ENCODE peak calls at places on chromosomes 12 and 14, in ten cellular contexts. E, H, P, J, K, C, U, G, F and Z are unnamed samples.

GRCh38 chr12:131990066-131990979 is 40.6 kb downstream of the EP400 start:
- DNase-seq in C (no peak), J (no peak), G (peak), U (no peak), P (no peak), H (no peak), F (no peak), K (no peak), E (peak), Z (no peak)

GRCh38 chr12:3216726-3217682 is 139.8 kb downstream of the TSPAN9 start:
- DNase-seq in K (no peak), U (no peak), P (no peak), F (peak), G (no peak), J (no peak), C (no peak), H (peak), E (no peak), Z (no peak)

GRCh38 chr14:72849222-72849621 is 44.7 kb downstream of the DPF3 start:
- DNase-seq in U (no peak), E (no peak), K (no peak), P (no peak), J (no peak), C (no peak), F (no peak), H (no peak), G (no peak), Z (no peak)

GRCh38 chr12:47754881-47755280 is 3.8 kb downstream of the RAPGEF3 start:
- DNase-seq in G (no peak), C (peak), P (peak), U (no peak), K (no peak), E (peak), J (no peak), H (no peak), F (no peak), Z (no peak)

GRCh38 chr12:67877697-67878096 is 111.5 kb upstream of the IFNG-AS1 start:
- DNase-seq in P (no peak), C (no peak), J (no peak), E (no peak), G (no peak), U (no peak), H (no peak), F (no peak), K (no peak), Z (no peak)

GRCh38 chr14:32374155-32374554 is 45.1 kb downstream of the AKAP6 start:
- DNase-seq in K (no peak), J (no peak), F (no peak), G (no peak), P (no peak), E (no peak), U (no peak), C (no peak), H (no peak), Z (no peak)

GRCh38 chr12:85147331-85147730 is 111.2 kb downstream of the LRRIQ1 start:
- DNase-seq in F (no peak), J (no peak), K (no peak), G (no peak), E (no peak), C (no peak), U (no peak), H (no peak), P (no peak), Z (no peak)

GRCh38 chr14:52876311-52876710 is 74.5 kb downstream of the FERMT2 start:
- DNase-seq in F (no peak), U (no peak), K (no peak), C (no peak), J (no peak), E (no peak), P (no peak), H (no peak), G (no peak), Z (no peak)

GRCh38 chr12:124044809-124045321 is 71.8 kb downstream of the ZNF664 start:
- DNase-seq in E (no peak), F (no peak), G (peak), C (no peak), K (no peak), J (no peak), P (no peak), H (no peak), U (no peak), Z (no peak)

GRCh38 chr14:83638725-83639124 is 1891.2 kb upstream of the FLRT2 start:
- DNase-seq in H (no peak), C (no peak), F (no peak), U (no peak), K (no peak), E (no peak), J (no peak), P (no peak), G (no peak), Z (peak)

GRCh38 chr14:45664668-45665356 is 411.8 kb upstream of the MIS18BP1 start:
- DNase-seq in G (peak), K (no peak), H (no peak), J (no peak), C (no peak), U (no peak), E (peak), P (no peak), F (no peak), Z (no peak)

GRCh38 chr12:45224311-45224710 is 8.4 kb downstream of the ANO6 start:
- DNase-seq in G (no peak), E (no peak), F (no peak), U (no peak), P (no peak), J (no peak), K (no peak), C (no peak), H (no peak), Z (no peak)

GRCh38 chr12:1527789-1528188 is 66.6 kb downstream of the FBXL14 start:
- DNase-seq in G (no peak), J (no peak), F (no peak), U (no peak), H (no peak), C (no peak), E (peak), K (no peak), P (no peak), Z (no peak)

GRCh38 chr12:9588749-9589148 is 19.0 kb downstream of the KLRB1 start:
- DNase-seq in J (no peak), F (peak), E (no peak), P (no peak), C (no peak), G (no peak), H (no peak), U (no peak), K (no peak), Z (no peak)

GRCh38 chr12:117830471-117830870 is 138.3 kb downstream of the KSR2 start:
- DNase-seq in C (no peak), H (no peak), P (no peak), E (no peak), J (no peak), U (no peak), F (no peak), K (no peak), G (no peak), Z (no peak)

GRCh38 chr12:122523846-122524718 is 2.7 kb downstream of the RSRC2 start:
- DNase-seq in J (no peak), P (no peak), F (no peak), G (no peak), K (no peak), U (no peak), C (no peak), H (no peak), E (no peak), Z (no peak)

GRCh38 chr14:89856871-89857345 is 97.6 kb downstream of the EFCAB11 start:
- DNase-seq in E (no peak), F (no peak), H (no peak), U (no peak), J (no peak), G (no peak), P (no peak), K (no peak), C (no peak), Z (no peak)

GRCh38 chr14:70005281-70005805 is 126.1 kb downstream of the SMOC1 start:
- DNase-seq in C (peak), U (no peak), P (no peak), G (no peak), K (no peak), F (no peak), J (no peak), H (no peak), E (no peak), Z (no peak)

GRCh38 chr14:69535230-69535848 is 39.3 kb downstream of the CCDC177 start:
- DNase-seq in K (no peak), F (peak), J (no peak), G (peak), H (peak), U (peak), E (peak), P (no peak), C (peak), Z (peak)

GRCh38 chr14:87255046-87255445 is 737.9 kb downstream of the GALC start:
- DNase-seq in U (no peak), K (no peak), H (no peak), F (no peak), C (no peak), E (no peak), J (no peak), P (no peak), G (no peak), Z (no peak)

GRCh38 chr14:64209428-64210165 is 84.6 kb downstream of the ESR2 start:
- DNase-seq in F (no peak), E (no peak), J (no peak), U (no peak), P (peak), C (peak), H (no peak), K (no peak), G (no peak), Z (no peak)

GRCh38 chr14:103735815-103736545 is 20.4 kb downstream of the ZFYVE21 start:
- DNase-seq in P (no peak), J (no peak), F (no peak), H (no peak), E (no peak), U (no peak), C (no peak), G (peak), K (no peak), Z (no peak)

GRCh38 chr14:102020058-102020971 is 55.9 kb downstream of the DYNC1H1 start:
- DNase-seq in J (peak), H (no peak), U (no peak), E (no peak), P (no peak), K (no peak), G (no peak), C (no peak), F (no peak), Z (no peak)

GRCh38 chr14:101195309-101195724 is 291.8 kb upstream of the RTL1 start:
- DNase-seq in H (no peak), F (no peak), G (no peak), P (no peak), K (no peak), J (no peak), U (no peak), C (no peak), E (no peak), Z (no peak)

GRCh38 chr12:124756730-124757129 is 106.9 kb downstream of the SCARB1 start:
- DNase-seq in C (no peak), G (no peak), E (no peak), U (no peak), K (no peak), P (no peak), J (no peak), H (no peak), F (no peak), Z (no peak)

GRCh38 chr12:48156648-48157015 is 683 bp downstream of the ASB8 start:
- DNase-seq in F (no peak), U (no peak), C (no peak), P (no peak), J (no peak), G (no peak), H (no peak), K (no peak), E (no peak), Z (no peak)

GRCh38 chr14:30621354-30621953 is 665 bp upstream of the SCFD1 start:
- DNase-seq in E (peak), U (peak), P (no peak), K (no peak), C (no peak), J (no peak), F (no peak), H (no peak), G (peak), Z (peak)

GRCh38 chr12:115670869-115671268 is 606.6 kb downstream of the MED13L start:
- DNase-seq in G (no peak), K (no peak), U (no peak), C (no peak), P (no peak), F (no peak), J (no peak), H (no peak), E (no peak), Z (no peak)

GRCh38 chr12:62631531-62632520 is 165.2 kb downstream of the MON2 start:
- DNase-seq in C (peak), K (no peak), P (no peak), G (peak), E (peak), J (peak), H (no peak), U (peak), F (peak), Z (peak)

GRCh38 chr12:10861366-10861765 is 12.1 kb upstream of the PRR4 start:
- DNase-seq in H (no peak), U (no peak), K (no peak), J (no peak), P (no peak), C (no peak), F (no peak), G (no peak), E (no peak), Z (no peak)

GRCh38 chr12:77189463-77189862 is 124.1 kb upstream of the E2F7 start:
- DNase-seq in F (peak), G (no peak), H (no peak), E (no peak), J (no peak), C (no peak), U (no peak), P (no peak), K (no peak), Z (no peak)

GRCh38 chr12:47017901-47018479 is 61.4 kb upstream of the PCED1B start:
- DNase-seq in U (no peak), E (no peak), G (peak), H (no peak), F (no peak), J (no peak), P (no peak), K (no peak), C (no peak), Z (no peak)

GRCh38 chr14:96162741-96163140 is 41.9 kb upstream of the BDKRB2 start:
- DNase-seq in E (peak), G (no peak), J (no peak), F (no peak), H (no peak), P (no peak), U (no peak), K (no peak), C (no peak), Z (no peak)